ENCODE peak calls at places on chromosomes 3 and 15, in four cellular contexts. W is GM12878, X is HL-60, T is K562. C is an unnamed sample.

GRCh38 chr3:171745577-171746319 is 64.5 kb downstream of the PLD1 start:
- DNase-seq in W (no peak), X (no peak), T (no peak), C (no peak)

GRCh38 chr15:70096975-70097336 is 761 bp downstream of the TLE3 start:
- DNase-seq in W (no peak), X (no peak), T (peak; percentile 54), C (no peak)

GRCh38 chr15:63035253-63035652 is 7.3 kb upstream of the TPM1 start:
- DNase-seq in W (no peak), X (no peak), T (no peak), C (no peak)

GRCh38 chr15:48644498-48644826 is 1.0 kb downstream of the FBN1 start:
- DNase-seq in W (no peak), X (no peak), T (no peak), C (no peak)

GRCh38 chr3:183266454-183266853 is 13.4 kb downstream of the B3GNT5 start:
- DNase-seq in W (no peak), X (no peak), T (no peak), C (no peak)

GRCh38 chr15:99504071-99504822 is 61.5 kb upstream of the MEF2A start:
- DNase-seq in W (no peak), X (no peak), T (no peak), C (no peak)

GRCh38 chr15:101276501-101277037 is 716 bp downstream of the SELENOS start:
- DNase-seq in W (no peak), X (no peak), T (peak; percentile 42), C (no peak)

GRCh38 chr3:132386259-132386658 is 31.0 kb upstream of the DNAJC13 start:
- DNase-seq in W (no peak), X (no peak), T (no peak), C (no peak)

GRCh38 chr15:50531763-50532162 is 14.7 kb downstream of the USP50 start:
- DNase-seq in W (no peak), X (no peak), T (no peak), C (no peak)

GRCh38 chr3:30290479-30290878 is 315.9 kb upstream of the TGFBR2 start:
- DNase-seq in W (no peak), X (no peak), T (no peak), C (no peak)

GRCh38 chr3:35784162-35784561 is 144.8 kb downstream of the ARPP21 start:
- DNase-seq in W (no peak), X (no peak), T (no peak), C (no peak)

GRCh38 chr3:128433630-128434185 is 33.0 kb downstream of the DNAJB8 start:
- DNase-seq in W (no peak), X (no peak), T (no peak), C (no peak)

GRCh38 chr3:72298201-72299155 is 513.5 kb upstream of the PROK2 start:
- DNase-seq in W (no peak), X (no peak), T (no peak), C (no peak)

GRCh38 chr3:52313774-52314188 is 2.3 kb upstream of the DNAH1 start:
- DNase-seq in W (peak; percentile 61), X (peak; percentile 56), T (no peak), C (peak; percentile 78)

GRCh38 chr3:28799084-28799483 is 450.5 kb upstream of the AZI2 start:
- DNase-seq in W (no peak), X (no peak), T (no peak), C (no peak)

GRCh38 chr3:184541886-184542562 is 19.6 kb upstream of the EPHB3 start:
- DNase-seq in W (no peak), X (no peak), T (no peak), C (no peak)

GRCh38 chr15:40105517-40106202 is 3.0 kb downstream of the BMF start:
- DNase-seq in W (no peak), X (no peak), T (no peak), C (no peak)

GRCh38 chr15:63057454-63058335 is 15.1 kb downstream of the TPM1 start:
- DNase-seq in W (no peak), X (no peak), T (no peak), C (no peak)

GRCh38 chr3:46505953-46506352 is 8.2 kb downstream of the RTP3 start:
- DNase-seq in W (no peak), X (no peak), T (no peak), C (no peak)

GRCh38 chr3:24503499-24504176 is 9.0 kb upstream of the THRB start:
- DNase-seq in W (no peak), X (no peak), T (no peak), C (no peak)

GRCh38 chr3:134483195-134483890 is 2.4 kb downstream of the ANAPC13 start:
- DNase-seq in W (no peak), X (no peak), T (no peak), C (no peak)

GRCh38 chr3:138148503-138148902 is 16.3 kb upstream of the A4GNT start:
- DNase-seq in W (no peak), X (no peak), T (no peak), C (no peak)

GRCh38 chr15:52579852-52580251 is 11.0 kb upstream of the ARPP19 start:
- DNase-seq in W (no peak), X (no peak), T (no peak), C (no peak)

GRCh38 chr3:66427951-66428350 is 72.9 kb downstream of the LRIG1 start:
- DNase-seq in W (no peak), X (no peak), T (no peak), C (no peak)

GRCh38 chr3:66430876-66431275 is 69.9 kb downstream of the LRIG1 start:
- DNase-seq in W (no peak), X (no peak), T (no peak), C (no peak)

GRCh38 chr3:66426135-66426534 is 74.7 kb downstream of the LRIG1 start:
- DNase-seq in W (no peak), X (no peak), T (no peak), C (no peak)

GRCh38 chr3:66427352-66427751 is 73.5 kb downstream of the LRIG1 start:
- DNase-seq in W (no peak), X (no peak), T (no peak), C (no peak)

GRCh38 chr3:66428733-66429132 is 72.1 kb downstream of the LRIG1 start:
- DNase-seq in W (no peak), X (no peak), T (no peak), C (no peak)
- TF ChIP-seq SPI1 in W (no peak), X (no peak), T (no peak), C (no peak)

GRCh38 chr15:31857194-31857593 is 173.1 kb upstream of the CHRNA7 start:
- DNase-seq in W (no peak), X (no peak), T (no peak), C (no peak)

GRCh38 chr15:31858026-31858425 is 172.3 kb upstream of the CHRNA7 start:
- DNase-seq in W (no peak), X (no peak), T (no peak), C (no peak)

GRCh38 chr15:31856581-31856980 is 173.7 kb upstream of the CHRNA7 start:
- DNase-seq in W (no peak), X (no peak), T (no peak), C (no peak)

GRCh38 chr15:31852933-31853332 is 177.4 kb upstream of the CHRNA7 start:
- DNase-seq in W (no peak), X (no peak), T (no peak), C (no peak)

DNA sequence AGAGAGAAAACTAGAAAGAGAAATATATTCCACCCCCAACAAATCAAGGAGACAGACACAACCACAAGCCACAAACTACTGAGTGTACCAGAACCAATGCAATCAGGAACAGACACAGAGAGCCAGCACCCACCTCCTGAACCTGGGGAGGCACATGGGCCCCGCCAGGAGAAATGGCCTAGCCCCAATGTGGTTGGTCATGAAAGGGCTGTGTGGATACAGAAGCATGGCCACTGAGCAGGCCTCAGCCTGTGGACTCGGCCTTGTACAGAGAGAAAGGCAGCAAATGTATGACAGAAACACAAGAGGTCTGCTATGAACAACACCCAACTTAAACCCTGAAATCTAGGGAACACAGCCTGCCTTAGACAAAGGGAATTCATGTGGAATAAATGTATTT is 176.9 kb upstream of the CHRNA7 start:
- DNase-seq in W (no peak), X (no peak), T (no peak), C (no peak)
- TF ChIP-seq SPI1 in W (no peak), X (no peak), T (no peak), C (no peak)

GRCh38 chr3:159788987-159789386 is 199.6 kb upstream of the IL12A start:
- DNase-seq in W (no peak), X (no peak), T (no peak), C (no peak)

GRCh38 chr3:159787794-159788205 is 200.8 kb upstream of the IL12A start:
- DNase-seq in W (no peak), X (no peak), T (no peak), C (no peak)

GRCh38 chr3:159786489-159787181 is 202.0 kb upstream of the IL12A start:
- DNase-seq in W (no peak), X (no peak), T (no peak), C (no peak)

GRCh38 chr3:159787191-159787590 is 201.4 kb upstream of the IL12A start:
- DNase-seq in W (no peak), X (no peak), T (no peak), C (no peak)

DNA sequence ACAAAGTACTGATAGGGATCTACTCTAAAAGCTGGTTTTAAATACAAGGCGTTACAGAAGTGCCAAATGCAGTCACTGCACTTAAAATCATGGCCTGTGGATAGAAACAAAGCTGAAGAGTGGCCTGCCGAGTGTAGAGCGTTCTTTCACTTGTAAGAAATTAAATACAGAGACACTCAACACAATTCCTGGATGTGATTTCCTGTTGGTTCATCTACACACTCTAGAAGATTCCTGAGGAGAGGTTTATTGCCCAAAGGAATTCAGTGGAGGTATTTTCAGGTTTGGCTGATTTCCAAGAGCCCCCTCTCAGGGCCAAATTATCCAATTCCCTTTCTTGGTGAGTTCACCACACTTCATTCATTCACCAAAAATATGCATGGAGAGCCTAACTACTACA is 200.3 kb upstream of the IL12A start:
- DNase-seq in W (no peak), X (no peak), T (no peak), C (no peak)
- TF ChIP-seq SPI1 in W (no peak), X (no peak), T (no peak), C (no peak)

GRCh38 chr3:169091196-169091595 is 572.3 kb downstream of the MECOM start:
- DNase-seq in W (no peak), X (no peak), T (no peak), C (no peak)

GRCh38 chr3:169094204-169094603 is 569.3 kb downstream of the MECOM start:
- DNase-seq in W (no peak), X (no peak), T (no peak), C (no peak)

GRCh38 chr3:169085827-169086226 is 577.7 kb downstream of the MECOM start:
- DNase-seq in W (no peak), X (no peak), T (no peak), C (no peak)

GRCh38 chr3:169090559-169090958 is 573.0 kb downstream of the MECOM start:
- DNase-seq in W (no peak), X (no peak), T (no peak), C (no peak)
- TF ChIP-seq SPI1 in W (no peak), X (no peak), T (no peak), C (no peak)

DNA sequence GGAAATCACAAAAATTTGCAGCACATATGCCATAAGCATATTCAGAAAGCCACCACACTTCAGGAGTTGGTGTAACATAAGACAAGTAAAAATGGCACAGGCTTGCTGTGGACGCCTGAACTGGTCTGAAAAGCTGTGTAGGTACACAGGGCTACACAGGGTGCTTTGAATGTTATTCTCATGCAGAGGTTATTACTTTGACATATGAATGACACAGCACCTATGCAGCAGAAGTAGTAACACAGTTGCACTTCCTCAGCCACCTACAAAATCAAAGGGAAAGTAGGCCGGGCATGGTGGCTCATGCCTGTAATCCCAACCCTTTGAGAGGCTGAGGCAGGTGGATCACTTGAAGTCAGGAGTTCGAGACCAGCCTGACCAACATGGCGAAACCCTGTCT is 54.5 kb downstream of the OSBPL10 start:
- DNase-seq in W (no peak), X (no peak), T (no peak), C (no peak)
- TF ChIP-seq SPI1 in W (no peak), X (no peak), T (no peak), C (peak; percentile 42)